ENCODE peak calls at places on chromosomes 13 and 19, in four cellular contexts. P is K562, K is A549, D is GM12878. I is an unnamed sample.

GRCh38 chr19:39372047-39372802 is 18.7 kb downstream of the PAF1 start:
- DNase-seq in P (no peak), K (no peak), D (no peak), I (no peak)

GRCh38 chr19:54462713-54463530 is 656 bp downstream of the LENG9 start:
- DNase-seq in P (peak; percentile 34), K (peak; percentile 84), D (no peak), I (peak; percentile 80)

GRCh38 chr13:40064154-40064713 is 408.8 kb downstream of the COG6 start:
- DNase-seq in P (no peak), K (peak; percentile 6), D (no peak), I (no peak)

GRCh38 chr13:26880741-26881140 is 120.2 kb upstream of the GPR12 start:
- DNase-seq in P (no peak), K (no peak), D (no peak), I (no peak)

GRCh38 chr19:19602136-19602712 is 16.3 kb downstream of the PBX4 start:
- DNase-seq in P (no peak), K (no peak), D (no peak), I (no peak)

GRCh38 chr13:60654405-60654804 is 257.4 kb downstream of the TDRD3 start:
- DNase-seq in P (no peak), K (peak; percentile 6), D (no peak), I (peak; percentile 30)

GRCh38 chr13:40064723-40065122 is 409.3 kb downstream of the COG6 start:
- DNase-seq in P (no peak), K (peak; percentile 25), D (no peak), I (peak; percentile 19)

GRCh38 chr19:45769821-45770191 is 754 bp upstream of the SIX5 start:
- DNase-seq in P (no peak), K (peak; percentile 70), D (no peak), I (no peak)

GRCh38 chr13:41546372-41547252 is 89.3 kb downstream of the RGCC start:
- DNase-seq in P (no peak), K (no peak), D (no peak), I (peak; percentile 50)

GRCh38 chr19:5308471-5309437 is 31.9 kb downstream of the PTPRS start:
- DNase-seq in P (peak; percentile 51), K (no peak), D (no peak), I (peak; percentile 33)

GRCh38 chr19:940591-941291 is 14.9 kb downstream of the ARID3A start:
- DNase-seq in P (no peak), K (peak; percentile 68), D (no peak), I (no peak)

GRCh38 chr13:42656136-42656535 is 82.2 kb downstream of the TNFSF11 start:
- DNase-seq in P (no peak), K (no peak), D (no peak), I (no peak)

GRCh38 chr19:7831452-7831851 is 1.4 kb downstream of the EVI5L start:
- DNase-seq in P (peak; percentile 68), K (peak; percentile 62), D (no peak), I (peak; percentile 46)

DNA sequence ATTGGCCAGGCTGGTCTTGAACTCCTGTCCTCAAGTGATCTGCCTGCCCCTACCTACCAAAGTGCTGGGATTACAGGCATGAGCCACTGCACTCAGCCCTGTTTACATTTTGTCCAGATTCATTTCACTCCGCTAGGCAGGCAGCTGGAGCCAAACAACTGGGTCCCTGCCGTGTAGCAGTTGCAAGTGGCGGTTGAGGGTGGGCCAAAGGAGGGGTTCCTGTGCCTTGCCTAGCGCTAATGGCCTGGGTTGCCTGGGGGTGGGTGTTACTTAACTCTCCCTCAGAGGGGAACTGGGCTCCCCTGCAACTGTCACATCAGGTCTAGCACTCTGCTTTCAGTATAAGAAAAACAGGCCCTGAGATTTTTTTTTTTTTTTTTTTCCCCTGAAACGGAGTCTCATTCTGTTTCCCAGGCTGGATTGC is 7.4 kb downstream of the ACP5 start:
- DNase-seq in P (no peak), K (no peak), D (no peak), I (peak; percentile 67)
- TF ChIP-seq MYC in P (no peak), K (no peak), D (no peak), I (no peak)

DNA sequence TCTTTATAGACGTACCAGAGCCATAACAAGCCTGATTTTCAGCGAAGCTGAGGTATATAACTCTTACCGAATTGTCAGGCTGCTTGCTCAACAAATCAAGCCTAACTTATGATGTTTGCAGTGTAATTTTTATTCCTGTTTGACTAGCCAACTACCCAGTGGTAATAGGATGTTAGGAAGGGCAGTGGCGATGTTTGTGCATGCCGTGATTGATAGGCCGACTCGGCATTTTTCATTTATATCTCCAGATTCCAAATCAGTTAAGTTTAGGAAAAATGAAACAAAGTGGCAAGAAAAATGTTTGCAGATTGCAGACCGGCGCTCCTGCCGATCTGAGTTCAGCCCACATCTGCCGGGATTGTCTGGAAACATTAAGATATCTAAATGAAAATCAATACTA is 401.6 kb upstream of the ZNF507 start:
- DNase-seq in P (no peak), K (no peak), D (no peak), I (no peak)
- TF ChIP-seq MYC in P (no peak), K (no peak), D (no peak), I (no peak)

DNA sequence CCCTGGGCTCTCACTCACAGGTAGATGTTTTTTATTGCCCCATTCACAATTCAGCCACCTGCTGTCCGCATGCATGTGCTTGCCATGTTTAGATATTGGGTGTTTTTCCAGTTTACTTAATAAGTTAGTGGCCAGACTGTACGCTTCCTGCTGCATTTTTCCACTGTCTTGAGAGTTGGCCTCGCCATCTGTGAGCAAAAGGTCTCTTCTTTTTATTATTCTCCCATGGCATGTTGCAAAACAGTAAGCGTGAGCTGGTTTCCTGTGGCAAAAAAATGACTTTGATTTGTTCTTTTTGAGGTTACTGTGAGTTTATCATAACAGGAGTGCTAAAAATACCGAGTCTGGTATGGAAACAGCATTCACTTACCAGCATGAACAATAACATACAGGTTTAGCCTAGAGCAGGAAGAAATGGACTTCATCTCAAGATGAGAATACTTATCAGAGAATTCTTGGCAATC is 46.0 kb downstream of the SAE1 start:
- DNase-seq in P (no peak), K (no peak), D (no peak), I (peak; percentile 66)
- TF ChIP-seq MYC in P (no peak), K (no peak), D (no peak), I (no peak)

GRCh38 chr19:29329460-29330134 is 116.6 kb upstream of the UQCRFS1 start:
- DNase-seq in P (peak; percentile 24), K (peak; percentile 36), D (no peak), I (peak; percentile 64)
- TF ChIP-seq MYC in P (no peak), K (no peak), D (no peak), I (no peak)

DNA sequence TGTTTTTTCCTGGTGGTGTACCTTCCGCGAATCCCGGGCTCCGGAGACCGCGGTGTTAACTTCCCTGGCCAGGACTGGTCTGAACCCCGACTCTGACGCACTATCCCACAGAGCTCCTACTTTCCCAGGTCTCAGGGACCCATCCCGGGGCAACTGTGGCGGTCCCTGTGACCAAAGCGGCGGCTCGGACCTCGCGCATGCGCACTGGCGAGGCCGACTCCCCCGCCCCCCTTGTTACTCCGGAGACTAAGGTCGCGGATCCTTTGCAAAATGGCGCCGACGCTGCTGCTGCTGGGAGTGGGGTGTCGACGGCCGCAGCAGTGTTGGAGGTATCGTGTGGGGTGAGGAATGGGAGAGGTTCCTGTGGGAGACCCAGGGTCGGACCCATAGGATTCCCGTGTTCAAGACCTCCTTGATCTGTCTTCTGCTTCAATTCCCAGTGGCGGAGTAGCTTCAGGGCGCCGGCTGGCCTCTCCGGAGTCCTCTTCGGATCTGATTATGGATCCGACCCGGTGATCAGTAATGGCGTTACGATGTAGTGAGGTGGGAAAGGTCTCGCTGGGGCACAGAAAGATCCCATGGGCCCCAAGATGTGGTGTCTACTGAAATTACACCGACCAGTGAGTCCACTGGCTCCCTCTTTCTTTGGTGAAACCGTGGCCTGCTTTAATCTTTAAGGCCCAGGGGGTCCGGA is 66.6 kb upstream of the ZNF527 start:
- DNase-seq in P (peak; percentile 21), K (no peak), D (no peak), I (no peak)
- TF ChIP-seq MYC in P (no peak), K (no peak), D (no peak), I (no peak)